ENCODE peak calls at places on chromosomes 4 and X, in five cellular contexts. V is HepG2, B is H1, U is sigmoid colon, S is spleen. K is an unnamed sample.

GRCh38 chr4:68572653-68573052 is 3.5 kb downstream of the UGT2B17 start:
- DNase-seq in V (no peak), B (no peak), U (no peak), S (no peak), K (no peak)

GRCh38 chrX:48972214-48973164 is 845 bp upstream of the KCND1 start:
- DNase-seq in V (peak; percentile 16), B (peak; percentile 54), U (no peak), S (no peak), K (no peak)

GRCh38 chrX:149060921-149061320 is 444.2 kb downstream of the IDS start:
- DNase-seq in V (no peak), B (no peak), U (no peak), S (no peak), K (no peak)

GRCh38 chrX:84108589-84108988 is 79.4 kb downstream of the RPS6KA6 start:
- DNase-seq in V (peak; percentile 0), B (no peak), U (no peak), S (no peak), K (no peak)

GRCh38 chr4:140374130-140374477 is 658 bp downstream of the SCOC start:
- DNase-seq in V (peak; percentile 32), B (no peak), U (no peak), S (no peak), K (peak; percentile 3)

GRCh38 chr4:8676676-8677075 is 84.1 kb downstream of the CPZ start:
- DNase-seq in V (no peak), B (no peak), U (peak; percentile 45), S (peak; percentile 58), K (no peak)

GRCh38 chr4:141955696-141956095 is 319.3 kb downstream of the IL15 start:
- DNase-seq in V (no peak), B (no peak), U (no peak), S (no peak), K (no peak)

GRCh38 chr4:147017081-147017480 is 71.4 kb upstream of the TTC29 start:
- DNase-seq in V (no peak), B (no peak), U (no peak), S (no peak), K (no peak)

GRCh38 chrX:100643212-100643611 is 787 bp upstream of the SRPX2 start:
- DNase-seq in V (no peak), B (no peak), U (no peak), S (no peak), K (no peak)

GRCh38 chrX:42804524-42804923 is 26.6 kb upstream of the PPP1R2C start:
- DNase-seq in V (no peak), B (no peak), U (no peak), S (no peak), K (no peak)

GRCh38 chr4:13888112-13888511 is 260.6 kb upstream of the BOD1L1 start:
- DNase-seq in V (no peak), B (no peak), U (no peak), S (no peak), K (no peak)

GRCh38 chr4:37388672-37389368 is 144.3 kb downstream of the NWD2 start:
- DNase-seq in V (no peak), B (no peak), U (no peak), S (no peak), K (peak; percentile 83)

GRCh38 chr4:122968227-122968812 is 45.9 kb upstream of the NUDT6 start:
- DNase-seq in V (no peak), B (no peak), U (no peak), S (no peak), K (no peak)

GRCh38 chr4:24489870-24490269 is 94.5 kb downstream of the DHX15 start:
- DNase-seq in V (no peak), B (no peak), U (peak; percentile 71), S (no peak), K (no peak)

GRCh38 chrX:103918050-103918449 is 44.4 kb upstream of the TMSB15B start:
- DNase-seq in V (no peak), B (peak; percentile 61), U (peak; percentile 77), S (no peak), K (no peak)

GRCh38 chr4:8353158-8353495 is 83.6 kb downstream of the HTRA3 start:
- DNase-seq in V (no peak), B (no peak), U (peak; percentile 46), S (no peak), K (no peak)

GRCh38 chr4:10161146-10161545 is 44.5 kb upstream of the WDR1 start:
- DNase-seq in V (no peak), B (no peak), U (no peak), S (no peak), K (no peak)

GRCh38 chr4:3399277-3400194 is 42.2 kb upstream of the HGFAC start:
- DNase-seq in V (peak; percentile 36), B (no peak), U (peak; percentile 28), S (no peak), K (no peak)

GRCh38 chrX:29935455-29935854 is 279.9 kb upstream of the MAGEB2 start:
- DNase-seq in V (no peak), B (no peak), U (no peak), S (no peak), K (no peak)

GRCh38 chr4:158965208-158965607 is 137.7 kb upstream of the RAPGEF2 start:
- DNase-seq in V (no peak), B (no peak), U (no peak), S (no peak), K (no peak)

GRCh38 chr4:88008133-88008621 is 742 bp downstream of the PKD2 start:
- DNase-seq in V (peak; percentile 26), B (peak; percentile 64), U (peak; percentile 75), S (peak; percentile 84), K (no peak)

GRCh38 chr4:18980516-18981233 is 959.1 kb upstream of the LCORL start:
- DNase-seq in V (no peak), B (no peak), U (no peak), S (no peak), K (no peak)

DNA sequence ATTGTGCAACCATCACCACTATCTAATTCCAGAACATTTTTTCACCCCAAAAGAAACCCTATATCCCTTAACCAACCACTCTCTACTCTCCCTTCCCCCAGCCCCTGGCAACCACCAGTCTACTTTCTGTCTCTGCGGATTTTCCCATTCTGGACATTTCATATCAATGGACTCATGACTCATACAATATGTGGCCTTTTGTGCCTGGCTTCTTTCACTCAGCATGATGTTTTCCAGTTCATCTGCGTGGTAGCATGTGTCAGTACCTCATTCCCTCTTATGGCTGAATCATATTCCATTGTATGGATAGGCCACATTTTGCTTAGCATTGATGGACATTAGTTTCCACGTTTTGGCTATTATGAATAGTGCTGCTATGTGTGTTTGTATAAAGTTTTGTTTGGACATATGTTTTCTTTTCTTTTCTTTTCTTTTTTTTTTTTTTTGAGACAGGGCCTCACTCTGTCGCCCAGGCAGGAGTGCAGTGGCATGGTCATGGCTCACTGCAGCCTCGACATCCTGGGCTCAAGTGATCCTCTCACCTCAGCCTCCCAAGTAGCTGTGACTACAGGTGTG is 335.4 kb downstream of the BCOR start:
- DNase-seq in V (no peak), B (no peak), U (no peak), S (no peak), K (no peak)
- TF ChIP-seq POLR2AphosphoS5 in V (no peak), B (no peak), U (peak; percentile 25), S (no peak), K (no peak)

GRCh38 chrX:19888419-19888879 is 1.0 kb upstream of the SH3KBP1 start:
- DNase-seq in V (peak; percentile 78), B (no peak), U (no peak), S (no peak), K (peak; percentile 84)
- H3K4me3 ChIP-seq in V (peak overlapping the region; percentile 61), B (peak overlapping the region; percentile 40), U (peak overlapping the region; percentile 39), S (peak overlapping the region; percentile 31), K (peak overlapping the region; percentile 60)

GRCh38 chr4:41258783-41259182 is 2.1 kb downstream of the UCHL1 start:
- DNase-seq in V (peak; percentile 18), B (no peak), U (no peak), S (no peak), K (no peak)
- TF ChIP-seq CTCF in V (peak; percentile 36), B (peak; percentile 51), U (no peak), S (no peak), K (no peak)

GRCh38 chr4:175273995-175274753 is 356.0 kb downstream of the ADAM29 start:
- DNase-seq in V (no peak), B (no peak), U (no peak), S (no peak), K (no peak)

DNA sequence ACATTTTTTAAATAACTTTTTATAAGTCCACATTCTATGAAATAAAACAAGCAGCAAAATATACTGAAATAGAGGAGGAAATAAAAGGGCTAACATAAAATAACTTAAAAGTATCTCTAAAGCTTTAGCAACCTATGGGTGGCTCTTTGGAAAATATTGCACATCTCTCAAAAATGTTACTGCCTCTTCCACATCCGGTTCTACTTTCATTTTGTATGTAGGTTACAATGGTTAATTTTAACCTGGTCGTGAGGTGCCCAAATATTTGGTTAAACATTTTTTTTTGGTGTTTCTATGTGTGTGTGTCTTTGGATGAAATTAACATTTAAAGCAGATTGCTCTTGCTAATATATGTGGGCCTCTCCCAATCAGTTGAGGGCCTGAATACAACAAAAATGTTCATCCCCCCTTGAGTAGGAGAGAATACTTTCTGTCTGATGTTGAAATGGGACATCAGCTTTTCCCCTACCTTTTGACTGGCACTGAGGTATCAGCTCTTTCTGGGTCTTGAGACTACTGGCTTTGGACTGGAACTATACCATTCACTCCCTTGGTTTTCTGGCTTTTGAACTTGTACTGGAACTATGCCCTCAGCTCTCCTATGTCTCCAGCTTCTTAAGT is 353.0 kb downstream of the ADAM29 start:
- DNase-seq in V (no peak), B (no peak), U (no peak), S (no peak), K (no peak)
- TF ChIP-seq POLR2AphosphoS5 in V (no peak), B (no peak), U (no peak), S (no peak), K (no peak)

GRCh38 chr4:77226939-77227705 is 70.1 kb downstream of the CCNG2 start:
- DNase-seq in V (no peak), B (no peak), U (no peak), S (no peak), K (no peak)
- H3K4me3 ChIP-seq in V (no peak overlapping the region), B (no peak overlapping the region), U (no peak overlapping the region), S (no peak overlapping the region), K (no peak overlapping the region)

GRCh38 chr4:81049310-81049709 is 18.8 kb downstream of the BMP3 start:
- DNase-seq in V (no peak), B (no peak), U (no peak), S (no peak), K (no peak)

GRCh38 chr4:81049861-81050423 is 19.4 kb downstream of the BMP3 start:
- DNase-seq in V (no peak), B (no peak), U (no peak), S (no peak), K (no peak)

GRCh38 chr4:81052119-81053068 is 21.9 kb downstream of the BMP3 start:
- DNase-seq in V (peak; percentile 51), B (peak; percentile 89), U (peak; percentile 80), S (no peak), K (no peak)
- TF ChIP-seq CTCF in V (peak; percentile 72), B (peak; percentile 74), U (peak; percentile 74), S (peak; percentile 19), K (peak; percentile 34)

GRCh38 chr4:74541611-74542177 is 96.8 kb downstream of the AREG start:
- DNase-seq in V (no peak), B (no peak), U (no peak), S (no peak), K (no peak)

GRCh38 chr4:74543247-74543670 is 98.3 kb downstream of the AREG start:
- DNase-seq in V (no peak), B (no peak), U (no peak), S (no peak), K (no peak)

GRCh38 chr4:74537459-74537858 is 92.5 kb downstream of the AREG start:
- DNase-seq in V (no peak), B (no peak), U (no peak), S (no peak), K (no peak)

GRCh38 chr4:74539043-74539790 is 94.3 kb downstream of the AREG start:
- DNase-seq in V (peak; percentile 39), B (no peak), U (no peak), S (no peak), K (no peak)

GRCh38 chr4:74540193-74540592 is 95.3 kb downstream of the AREG start:
- DNase-seq in V (no peak), B (no peak), U (no peak), S (no peak), K (no peak)
- TF ChIP-seq POLR2AphosphoS5 in V (no peak), B (no peak), U (no peak), S (no peak), K (no peak)